ENCODE peak calls at places on chromosomes 1 and 21, in seven cellular contexts. M, G, W, R, T, E and N are unnamed samples.

GRCh38 chr1:39385067-39385988 is 106.1 kb upstream of the BMP8A start:
- DNase-seq in M (no peak), R (no peak), T (peak; percentile 34), E (no peak), G (no peak), W (no peak), N (no peak)

GRCh38 chr1:106753069-106753468 is 303.4 kb upstream of the PRMT6 start:
- DNase-seq in R (no peak), E (no peak), G (no peak), T (no peak), W (no peak), M (no peak), N (no peak)

GRCh38 chr1:60984066-60984799 is 98.1 kb upstream of the NFIA start:
- DNase-seq in G (peak; percentile 81), M (no peak), E (no peak), W (peak; percentile 54), R (peak; percentile 65), T (peak; percentile 39), N (peak; percentile 81)

GRCh38 chr1:185775505-185775904 is 41.3 kb downstream of the HMCN1 start:
- DNase-seq in R (no peak), M (no peak), W (no peak), E (no peak), G (no peak), T (no peak), N (no peak)

GRCh38 chr1:54107131-54107530 is 45.7 kb downstream of the CDCP2 start:
- DNase-seq in E (no peak), R (no peak), M (no peak), T (peak; percentile 33), G (no peak), W (no peak), N (no peak)

GRCh38 chr21:35616090-35616489 is 444.2 kb downstream of the SETD4 start:
- DNase-seq in R (no peak), E (peak; percentile 76), W (no peak), T (peak; percentile 69), G (no peak), M (no peak), N (no peak)

GRCh38 chr21:34336245-34336644 is 27.6 kb upstream of the KCNE2 start:
- DNase-seq in R (no peak), M (no peak), W (no peak), G (no peak), T (peak; percentile 11), E (no peak), N (no peak)

GRCh38 chr1:185894806-185895205 is 160.6 kb downstream of the HMCN1 start:
- DNase-seq in R (no peak), E (peak; percentile 5), T (peak; percentile 62), W (no peak), M (no peak), G (no peak), N (no peak)

GRCh38 chr1:155392898-155393411 is 72.3 kb downstream of the RUSC1 start:
- DNase-seq in G (no peak), W (no peak), R (no peak), E (peak; percentile 59), T (peak; percentile 56), M (no peak), N (no peak)

GRCh38 chr1:50352428-50352827 is 70.8 kb downstream of the DMRTA2 start:
- DNase-seq in T (peak; percentile 72), E (no peak), W (no peak), M (no peak), R (no peak), G (no peak), N (no peak)

GRCh38 chr1:172978595-172978994 is 72.1 kb downstream of the TNFSF18 start:
- DNase-seq in T (no peak), G (no peak), E (peak; percentile 40), R (no peak), M (no peak), W (no peak), N (no peak)

GRCh38 chr1:45047032-45047431 is 35.0 kb downstream of the UROD start:
- DNase-seq in G (no peak), T (no peak), E (no peak), M (no peak), W (no peak), R (no peak), N (no peak)

GRCh38 chr1:169484107-169484506 is 1.6 kb downstream of the SLC19A2 start:
- DNase-seq in M (no peak), G (no peak), W (no peak), T (no peak), E (peak; percentile 92), R (no peak), N (no peak)

GRCh38 chr1:100362821-100363466 is 10.6 kb downstream of the CDC14A start:
- DNase-seq in G (no peak), W (no peak), M (no peak), R (no peak), E (no peak), T (no peak), N (no peak)

GRCh38 chr1:174740248-174740990 is 259.3 kb upstream of the CACYBP start:
- DNase-seq in R (no peak), T (peak; percentile 57), W (no peak), M (no peak), E (peak; percentile 56), G (no peak), N (no peak)

GRCh38 chr1:54238353-54239040 is 38.5 kb downstream of the MRPL37 start:
- DNase-seq in M (no peak), E (no peak), T (no peak), W (no peak), G (no peak), R (no peak), N (no peak)

GRCh38 chr1:224203243-224204016 is 20.4 kb downstream of the DEGS1 start:
- DNase-seq in G (peak; percentile 17), E (no peak), W (no peak), R (no peak), T (peak; percentile 29), M (peak; percentile 70), N (peak; percentile 61)

GRCh38 chr1:84704872-84705426 is 14.7 kb upstream of the SSX2IP start:
- DNase-seq in R (no peak), M (peak; percentile 39), W (no peak), G (no peak), T (no peak), E (no peak), N (no peak)

GRCh38 chr1:227234998-227235405 is 83.3 kb downstream of the CDC42BPA start:
- DNase-seq in W (no peak), R (no peak), M (no peak), T (peak; percentile 82), G (no peak), E (peak; percentile 77), N (no peak)

GRCh38 chr1:31502926-31503511 is 73.3 kb upstream of the TINAGL1 start:
- DNase-seq in M (no peak), T (no peak), E (no peak), W (no peak), R (no peak), G (no peak), N (no peak)

GRCh38 chr1:31503581-31503980 is 72.7 kb upstream of the TINAGL1 start:
- DNase-seq in G (no peak), W (no peak), T (no peak), E (no peak), R (no peak), M (no peak), N (no peak)

GRCh38 chr1:31504001-31504400 is 72.3 kb upstream of the TINAGL1 start:
- DNase-seq in T (no peak), W (no peak), M (no peak), R (no peak), G (no peak), E (no peak), N (no peak)

GRCh38 chr1:31502253-31502652 is 74.1 kb upstream of the TINAGL1 start:
- DNase-seq in M (no peak), E (no peak), T (no peak), W (no peak), G (no peak), R (no peak), N (no peak)

DNA sequence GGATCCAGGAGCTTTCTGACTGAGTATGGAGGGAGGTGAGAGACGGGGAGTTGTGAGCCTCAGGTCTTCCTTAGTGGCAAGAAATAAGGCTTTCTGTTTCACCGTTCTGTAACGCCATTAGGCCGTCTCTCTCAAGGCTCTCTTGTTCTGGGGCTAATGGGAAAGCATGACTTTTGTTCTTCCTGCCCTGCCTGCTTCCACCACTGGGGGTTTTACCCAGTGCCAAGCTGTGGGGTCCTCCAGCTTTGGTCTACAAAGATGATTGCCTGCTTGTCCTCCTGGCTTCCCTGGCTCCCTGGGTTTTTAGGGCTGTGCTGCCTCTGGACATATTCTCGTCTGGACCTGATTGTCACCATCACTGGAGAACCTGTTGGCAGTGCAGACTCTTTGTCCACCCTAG is 74.8 kb upstream of the TINAGL1 start:
- DNase-seq in E (no peak), G (no peak), W (no peak), R (no peak), T (no peak), M (no peak), N (no peak)
- TF ChIP-seq CTCF in E (no peak), G (no peak), W (no peak), R (no peak), T (peak; percentile 14), M (no peak), N (no peak)

GRCh38 chr1:202007279-202007678 is 3.1 kb upstream of the ELF3 start:
- DNase-seq in G (no peak), E (no peak), R (no peak), M (no peak), W (no peak), T (no peak), N (no peak)

GRCh38 chr1:202002447-202002846 is 7.9 kb upstream of the ELF3 start:
- DNase-seq in G (no peak), R (no peak), W (no peak), M (no peak), E (no peak), T (no peak), N (no peak)

GRCh38 chr1:202007703-202008489 is 2.5 kb upstream of the ELF3 start:
- DNase-seq in E (peak; percentile 79), R (no peak), M (no peak), T (no peak), W (no peak), G (no peak), N (no peak)

GRCh38 chr1:202004711-202005110 is 5.7 kb upstream of the ELF3 start:
- DNase-seq in W (no peak), T (no peak), G (no peak), R (no peak), M (no peak), E (no peak), N (no peak)

GRCh38 chr1:202005958-202006357 is 4.4 kb upstream of the ELF3 start:
- DNase-seq in T (peak; percentile 39), E (peak; percentile 22), R (no peak), M (no peak), G (no peak), W (no peak), N (no peak)
- TF ChIP-seq CTCF in T (peak; percentile 41), E (no peak), R (peak; percentile 30), M (no peak), G (no peak), W (peak; percentile 19), N (peak; percentile 27)

GRCh38 chr1:52748119-52748518 is 21.9 kb downstream of the ZYG11B start:
- DNase-seq in W (no peak), G (no peak), R (no peak), E (peak; percentile 8), T (peak; percentile 20), M (no peak), N (no peak)
- TF ChIP-seq CTCF in W (peak; percentile 54), G (no peak), R (peak; percentile 12), E (no peak), T (no peak), M (peak; percentile 27), N (peak; percentile 11)

DNA sequence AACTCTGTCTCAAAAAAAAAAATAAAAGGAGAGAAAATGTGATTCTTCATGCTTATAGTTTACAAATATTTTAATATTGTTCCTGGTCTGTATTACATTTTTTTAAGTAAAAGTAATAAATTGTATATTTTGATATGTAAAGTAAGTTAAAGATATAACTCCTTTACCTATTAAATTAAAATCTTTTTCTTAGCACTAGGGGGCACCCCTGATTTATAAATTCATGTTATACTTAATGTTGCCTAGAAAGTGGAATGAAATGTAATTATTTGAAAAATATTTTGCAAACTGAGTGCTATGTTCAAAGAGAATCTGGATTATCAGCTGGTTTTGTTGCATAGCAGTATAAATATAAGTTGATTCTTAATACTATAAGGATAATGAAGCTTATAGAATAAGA is 49.2 kb downstream of the RALGPS2 start:
- DNase-seq in T (peak; percentile 61), R (no peak), W (no peak), E (peak; percentile 20), G (no peak), M (no peak), N (no peak)
- TF ChIP-seq CTCF in T (peak; percentile 25), R (peak; percentile 22), W (peak; percentile 63), E (no peak), G (peak; percentile 55), M (peak; percentile 51), N (peak; percentile 37)